ENCODE peak calls at places on chromosomes 12 and 14, in six cellular contexts. H, I, N, E, M and C are unnamed samples.

GRCh38 chr14:50688875-50689274 is 20.8 kb upstream of the SAV1 start:
- DNase-seq in H (no peak), I (no peak), N (no peak), E (no peak), M (no peak), C (no peak)

GRCh38 chr14:103122578-103123127 is 608 bp upstream of the TNFAIP2 start:
- DNase-seq in H (no peak), I (no peak), N (no peak), E (no peak), M (no peak), C (no peak)

GRCh38 chr14:100684961-100685360 is 41.7 kb upstream of the DLK1 start:
- DNase-seq in H (no peak), I (no peak), N (no peak), E (no peak), M (no peak), C (no peak)

GRCh38 chr12:124568431-124569374 is 1.3 kb upstream of the NCOR2 start:
- DNase-seq in H (peak; percentile 81), I (peak; percentile 93), N (no peak), E (peak; percentile 80), M (peak; percentile 54), C (peak; percentile 86)

GRCh38 chr12:42299392-42300308 is 26.2 kb downstream of the ZCRB1 start:
- DNase-seq in H (peak; percentile 62), I (no peak), N (no peak), E (no peak), M (no peak), C (no peak)

GRCh38 chr14:22848391-22849164 is 12.2 kb downstream of the MMP14 start:
- DNase-seq in H (no peak), I (peak; percentile 94), N (no peak), E (peak; percentile 87), M (no peak), C (no peak)

GRCh38 chr12:45336331-45336730 is 120.4 kb downstream of the ANO6 start:
- DNase-seq in H (no peak), I (no peak), N (no peak), E (peak; percentile 34), M (no peak), C (no peak)

GRCh38 chr12:57893460-57894353 is 47.2 kb upstream of the CTDSP2 start:
- DNase-seq in H (no peak), I (peak; percentile 96), N (no peak), E (peak; percentile 94), M (peak; percentile 53), C (peak; percentile 77)

GRCh38 chr14:23430733-23431105 is 4.7 kb downstream of the MYH7 start:
- DNase-seq in H (no peak), I (no peak), N (no peak), E (peak; percentile 50), M (no peak), C (peak; percentile 10)

GRCh38 chr14:50000215-50001145 is 107.6 kb downstream of the ARF6 start:
- DNase-seq in H (peak; percentile 73), I (no peak), N (no peak), E (peak; percentile 82), M (no peak), C (peak; percentile 47)

GRCh38 chr12:116053479-116054195 is 223.9 kb downstream of the MED13L start:
- DNase-seq in H (no peak), I (no peak), N (no peak), E (peak; percentile 40), M (no peak), C (peak; percentile 83)

GRCh38 chr12:24012528-24012927 is 63.1 kb upstream of the SOX5 start:
- DNase-seq in H (no peak), I (no peak), N (no peak), E (peak; percentile 10), M (no peak), C (no peak)

GRCh38 chr14:38209572-38210159 is 2.0 kb downstream of the SSTR1 start:
- DNase-seq in H (no peak), I (no peak), N (no peak), E (no peak), M (no peak), C (no peak)

GRCh38 chr14:58955294-58955821 is 233.1 kb upstream of the DAAM1 start:
- DNase-seq in H (no peak), I (no peak), N (no peak), E (peak; percentile 12), M (no peak), C (no peak)

GRCh38 chr14:105333613-105334364 is 19.2 kb downstream of the PACS2 start:
- DNase-seq in H (no peak), I (no peak), N (no peak), E (no peak), M (no peak), C (no peak)

GRCh38 chr14:66619952-66620351 is 112.0 kb downstream of the GPHN start:
- DNase-seq in H (no peak), I (no peak), N (no peak), E (no peak), M (no peak), C (no peak)

GRCh38 chr14:56754966-56755365 is 55.3 kb downstream of the OTX2 start:
- DNase-seq in H (no peak), I (no peak), N (no peak), E (no peak), M (no peak), C (no peak)

GRCh38 chr14:36035675-36036074 is 140.8 kb downstream of the PTCSC3 start:
- DNase-seq in H (peak; percentile 6), I (no peak), N (no peak), E (no peak), M (no peak), C (no peak)

GRCh38 chr14:99564903-99565259 is 39.1 kb downstream of the CCDC85C start:
- DNase-seq in H (no peak), I (no peak), N (no peak), E (no peak), M (no peak), C (no peak)

GRCh38 chr14:93239869-93240677 is 33.0 kb downstream of the UBR7 start:
- DNase-seq in H (no peak), I (no peak), N (peak; percentile 70), E (no peak), M (no peak), C (no peak)

GRCh38 chr12:30874455-30875313 is 51.9 kb upstream of the TSPAN11 start:
- DNase-seq in H (no peak), I (peak; percentile 91), N (no peak), E (no peak), M (no peak), C (no peak)

GRCh38 chr12:18430425-18431048 is 169.2 kb downstream of the PIK3C2G start:
- DNase-seq in H (peak; percentile 45), I (no peak), N (peak; percentile 20), E (peak; percentile 69), M (peak; percentile 39), C (peak; percentile 65)

GRCh38 chr14:73125169-73125588 is 11.1 kb upstream of the PSEN1 start:
- DNase-seq in H (no peak), I (no peak), N (no peak), E (no peak), M (no peak), C (no peak)

DNA sequence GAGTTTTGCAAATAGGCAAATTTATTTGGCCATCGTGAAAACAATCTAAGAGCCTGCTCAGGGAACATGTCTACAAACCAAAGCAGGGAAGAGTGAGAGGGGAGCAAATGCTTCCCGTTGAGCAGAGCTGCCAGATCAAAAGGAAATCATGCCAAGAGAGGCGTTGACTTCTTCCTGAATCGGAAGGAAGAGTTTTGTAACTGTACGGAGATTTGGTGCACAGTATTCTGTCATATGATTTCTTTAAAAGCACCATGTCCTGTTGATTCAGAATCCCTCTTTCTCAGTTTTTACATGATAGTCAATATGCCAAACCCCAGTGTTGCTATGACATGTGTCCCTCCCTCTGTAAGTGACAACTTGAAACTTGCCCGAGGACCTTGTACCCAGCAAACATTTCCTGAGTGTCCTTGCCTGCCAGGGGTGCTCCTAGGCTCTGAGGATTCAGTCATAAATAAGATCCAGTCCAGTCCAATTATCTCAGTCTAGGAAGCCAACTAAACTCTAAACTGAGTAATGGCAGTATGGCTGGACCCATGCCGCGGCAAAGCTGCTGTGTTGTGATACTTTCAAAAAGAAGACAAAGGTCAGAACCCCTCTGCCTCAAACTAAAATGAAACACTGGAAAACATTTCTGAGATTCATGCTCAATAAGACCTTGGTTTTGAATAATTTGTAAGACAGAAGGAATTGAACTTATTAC is 300.1 kb upstream of the FKBP4 start:
- DNase-seq in H (no peak), I (no peak), N (no peak), E (no peak), M (no peak), C (no peak)
- H3K4me1 ChIP-seq in H (peaks cover 7% of the 10 kb centered on the region), I (peaks cover 47% of the 10 kb centered on the region), N (no peaks in the 10 kb centered on the region), E (peaks cover 6% of the 10 kb centered on the region), M (no peaks in the 10 kb centered on the region), C (peaks cover 5% of the 10 kb centered on the region)

DNA sequence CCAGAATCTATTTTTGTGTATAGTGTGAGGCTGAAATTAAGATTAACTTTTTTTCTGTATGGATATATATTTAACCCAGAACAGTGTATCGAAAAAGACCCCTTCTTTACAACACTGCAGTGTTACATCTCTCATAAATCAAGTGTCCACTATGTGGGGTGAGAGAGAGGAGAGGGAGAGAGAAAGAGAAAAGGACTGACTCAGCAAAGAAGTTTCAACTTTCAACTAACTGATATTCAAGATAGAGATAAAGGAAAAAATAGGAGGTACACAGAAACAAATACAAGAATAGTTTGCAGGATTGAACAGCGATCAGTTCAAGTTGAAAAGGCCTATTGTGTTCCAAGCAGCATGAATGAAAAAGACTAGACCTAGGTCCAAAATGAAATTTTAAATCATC is 126.7 kb upstream of the NEDD1 start:
- DNase-seq in H (peak; percentile 27), I (no peak), N (no peak), E (no peak), M (no peak), C (no peak)
- TF ChIP-seq CTCF in H (peak; percentile 22), I (no peak), N (no peak), E (no peak), M (no peak), C (no peak)

GRCh38 chr14:67644428-67644827 is 24.7 kb downstream of the ARG2 start:
- DNase-seq in H (no peak), I (no peak), N (no peak), E (no peak), M (no peak), C (no peak)
- H3K4me1 ChIP-seq in H (no peaks in the 10 kb centered on the region), I (peaks cover 17% of the 10 kb centered on the region), N (no peaks in the 10 kb centered on the region), E (no peaks in the 10 kb centered on the region), M (peaks cover 15% of the 10 kb centered on the region), C (peaks cover 7% of the 10 kb centered on the region)

GRCh38 chr12:3300833-3301401 is 190.1 kb upstream of the PRMT8 start:
- DNase-seq in H (no peak), I (no peak), N (no peak), E (no peak), M (no peak), C (no peak)
- TF ChIP-seq CTCF in H (no peak), I (no peak), N (no peak), E (no peak), M (peak; percentile 28), C (no peak)

DNA sequence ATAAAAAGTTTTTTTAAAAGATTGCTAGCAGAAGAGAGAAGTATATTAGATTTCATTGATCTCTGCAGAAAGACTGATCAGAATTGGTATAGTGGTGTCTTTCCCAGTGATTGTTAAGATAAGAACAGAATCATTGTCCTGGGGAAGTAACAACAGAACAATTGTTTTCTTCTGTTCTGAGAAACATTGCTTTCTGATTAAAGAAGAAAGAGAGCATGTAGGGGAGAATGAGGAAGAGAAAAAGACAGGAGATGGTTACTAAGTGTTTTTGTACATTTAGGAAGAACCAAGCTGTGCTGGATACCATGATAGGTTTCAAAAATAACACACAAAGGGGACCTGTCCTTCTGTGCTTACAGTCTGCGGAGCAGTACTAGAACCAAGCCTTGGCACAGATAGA is 5.0 kb downstream of the USP30 start:
- DNase-seq in H (no peak), I (no peak), N (no peak), E (no peak), M (no peak), C (no peak)
- H3K4me1 ChIP-seq in H (peaks cover 5% of the 10 kb centered on the region), I (peaks cover 16% of the 10 kb centered on the region), N (peaks cover 8% of the 10 kb centered on the region), E (peaks cover 12% of the 10 kb centered on the region), M (peaks cover 6% of the 10 kb centered on the region), C (peaks cover 15% of the 10 kb centered on the region)